ENCODE peak calls at places on chromosomes 1 and 21, in ten cellular contexts. One of them, this sample, is unnamed.

GRCh38 chr1:182889997-182890396 is 50.9 kb downstream of the DHX9 start:
- DNase-seq in vagina: no peak
- DNase-seq in effector memory CD4-positive, alpha-beta T cell: no peak
- DNase-seq in HT-29: no peak
- DNase-seq in stimulated activated CD4-positive, alpha-beta T cell treated with anti-CD3 and anti-CD28 coated beads, Interleukin-2, amount 100 ng/mL, for 24 hours: no peak
- DNase-seq in A549: no peak
- DNase-seq in IMR-90: no peak
- DNase-seq in activated CD4-positive, alpha-beta T cell treated with anti-CD3 and anti-CD28 coated beads for 36 hours: peak
- DNase-seq in left cardiac atrium: no peak
- DNase-seq in anterior cingulate cortex: no peak
- DNase-seq in this sample: peak

GRCh38 chr1:246066553-246066952 is 440.5 kb downstream of the SMYD3 start:
- DNase-seq in activated CD4-positive, alpha-beta T cell treated with anti-CD3 and anti-CD28 coated beads for 36 hours: no peak
- DNase-seq in HT-29: no peak
- DNase-seq in stimulated activated CD4-positive, alpha-beta T cell treated with anti-CD3 and anti-CD28 coated beads, Interleukin-2, amount 100 ng/mL, for 24 hours: no peak
- DNase-seq in A549: no peak
- DNase-seq in left cardiac atrium: no peak
- DNase-seq in anterior cingulate cortex: no peak
- DNase-seq in IMR-90: no peak
- DNase-seq in vagina: no peak
- DNase-seq in effector memory CD4-positive, alpha-beta T cell: no peak
- DNase-seq in this sample: no peak

GRCh38 chr1:221093903-221094865 is 214.9 kb downstream of the HLX start:
- DNase-seq in vagina: no peak
- DNase-seq in HT-29: no peak
- DNase-seq in anterior cingulate cortex: no peak
- DNase-seq in stimulated activated CD4-positive, alpha-beta T cell treated with anti-CD3 and anti-CD28 coated beads, Interleukin-2, amount 100 ng/mL, for 24 hours: no peak
- DNase-seq in A549: no peak
- DNase-seq in effector memory CD4-positive, alpha-beta T cell: no peak
- DNase-seq in left cardiac atrium: no peak
- DNase-seq in IMR-90: no peak
- DNase-seq in activated CD4-positive, alpha-beta T cell treated with anti-CD3 and anti-CD28 coated beads for 36 hours: no peak
- DNase-seq in this sample: no peak

GRCh38 chr21:46050651-46051378 is 47.1 kb upstream of the COL6A2 start:
- DNase-seq in stimulated activated CD4-positive, alpha-beta T cell treated with anti-CD3 and anti-CD28 coated beads, Interleukin-2, amount 100 ng/mL, for 24 hours: no peak
- DNase-seq in HT-29: no peak
- DNase-seq in effector memory CD4-positive, alpha-beta T cell: no peak
- DNase-seq in left cardiac atrium: no peak
- DNase-seq in anterior cingulate cortex: no peak
- DNase-seq in activated CD4-positive, alpha-beta T cell treated with anti-CD3 and anti-CD28 coated beads for 36 hours: no peak
- DNase-seq in A549: no peak
- DNase-seq in vagina: peak
- DNase-seq in IMR-90: no peak
- DNase-seq in this sample: no peak

GRCh38 chr1:207418336-207418735 is 35.8 kb upstream of the CR2 start:
- DNase-seq in anterior cingulate cortex: no peak
- DNase-seq in activated CD4-positive, alpha-beta T cell treated with anti-CD3 and anti-CD28 coated beads for 36 hours: no peak
- DNase-seq in vagina: no peak
- DNase-seq in left cardiac atrium: no peak
- DNase-seq in IMR-90: no peak
- DNase-seq in A549: no peak
- DNase-seq in effector memory CD4-positive, alpha-beta T cell: no peak
- DNase-seq in HT-29: no peak
- DNase-seq in stimulated activated CD4-positive, alpha-beta T cell treated with anti-CD3 and anti-CD28 coated beads, Interleukin-2, amount 100 ng/mL, for 24 hours: no peak
- DNase-seq in this sample: peak

GRCh38 chr21:26850116-26850643 is 5.0 kb upstream of the ADAMTS1 start:
- DNase-seq in activated CD4-positive, alpha-beta T cell treated with anti-CD3 and anti-CD28 coated beads for 36 hours: no peak
- DNase-seq in HT-29: peak
- DNase-seq in IMR-90: peak
- DNase-seq in anterior cingulate cortex: no peak
- DNase-seq in vagina: no peak
- DNase-seq in effector memory CD4-positive, alpha-beta T cell: no peak
- DNase-seq in A549: no peak
- DNase-seq in left cardiac atrium: no peak
- DNase-seq in stimulated activated CD4-positive, alpha-beta T cell treated with anti-CD3 and anti-CD28 coated beads, Interleukin-2, amount 100 ng/mL, for 24 hours: no peak
- DNase-seq in this sample: peak

GRCh38 chr1:175865041-175865766 is 121.8 kb upstream of the TNR start:
- DNase-seq in effector memory CD4-positive, alpha-beta T cell: no peak
- DNase-seq in HT-29: no peak
- DNase-seq in left cardiac atrium: no peak
- DNase-seq in anterior cingulate cortex: peak
- DNase-seq in vagina: no peak
- DNase-seq in A549: no peak
- DNase-seq in stimulated activated CD4-positive, alpha-beta T cell treated with anti-CD3 and anti-CD28 coated beads, Interleukin-2, amount 100 ng/mL, for 24 hours: no peak
- DNase-seq in activated CD4-positive, alpha-beta T cell treated with anti-CD3 and anti-CD28 coated beads for 36 hours: no peak
- DNase-seq in IMR-90: no peak
- DNase-seq in this sample: no peak

GRCh38 chr1:10237157-10237539 is 26.8 kb downstream of the KIF1B start:
- DNase-seq in activated CD4-positive, alpha-beta T cell treated with anti-CD3 and anti-CD28 coated beads for 36 hours: no peak
- DNase-seq in HT-29: no peak
- DNase-seq in vagina: no peak
- DNase-seq in stimulated activated CD4-positive, alpha-beta T cell treated with anti-CD3 and anti-CD28 coated beads, Interleukin-2, amount 100 ng/mL, for 24 hours: no peak
- DNase-seq in anterior cingulate cortex: no peak
- DNase-seq in left cardiac atrium: no peak
- DNase-seq in IMR-90: no peak
- DNase-seq in A549: no peak
- DNase-seq in effector memory CD4-positive, alpha-beta T cell: no peak
- DNase-seq in this sample: no peak

GRCh38 chr1:165637427-165637826 is 6.4 kb downstream of the MGST3 start:
- DNase-seq in activated CD4-positive, alpha-beta T cell treated with anti-CD3 and anti-CD28 coated beads for 36 hours: no peak
- DNase-seq in effector memory CD4-positive, alpha-beta T cell: no peak
- DNase-seq in vagina: peak
- DNase-seq in IMR-90: peak
- DNase-seq in anterior cingulate cortex: no peak
- DNase-seq in A549: no peak
- DNase-seq in HT-29: no peak
- DNase-seq in left cardiac atrium: no peak
- DNase-seq in stimulated activated CD4-positive, alpha-beta T cell treated with anti-CD3 and anti-CD28 coated beads, Interleukin-2, amount 100 ng/mL, for 24 hours: no peak
- DNase-seq in this sample: no peak

GRCh38 chr1:186498695-186499389 is 37.9 kb upstream of the PDC start:
- DNase-seq in stimulated activated CD4-positive, alpha-beta T cell treated with anti-CD3 and anti-CD28 coated beads, Interleukin-2, amount 100 ng/mL, for 24 hours: no peak
- DNase-seq in vagina: no peak
- DNase-seq in A549: no peak
- DNase-seq in IMR-90: peak
- DNase-seq in effector memory CD4-positive, alpha-beta T cell: no peak
- DNase-seq in left cardiac atrium: no peak
- DNase-seq in activated CD4-positive, alpha-beta T cell treated with anti-CD3 and anti-CD28 coated beads for 36 hours: no peak
- DNase-seq in anterior cingulate cortex: no peak
- DNase-seq in HT-29: peak
- DNase-seq in this sample: no peak

GRCh38 chr1:152907686-152908601 is at the start of gene IVL:
- DNase-seq in HT-29: peak
- DNase-seq in IMR-90: no peak
- DNase-seq in activated CD4-positive, alpha-beta T cell treated with anti-CD3 and anti-CD28 coated beads for 36 hours: no peak
- DNase-seq in vagina: no peak
- DNase-seq in stimulated activated CD4-positive, alpha-beta T cell treated with anti-CD3 and anti-CD28 coated beads, Interleukin-2, amount 100 ng/mL, for 24 hours: no peak
- DNase-seq in left cardiac atrium: no peak
- DNase-seq in anterior cingulate cortex: no peak
- DNase-seq in effector memory CD4-positive, alpha-beta T cell: no peak
- DNase-seq in A549: no peak
- DNase-seq in this sample: no peak

GRCh38 chr21:26587621-26588260 is 14.7 kb upstream of the CYYR1 start:
- DNase-seq in stimulated activated CD4-positive, alpha-beta T cell treated with anti-CD3 and anti-CD28 coated beads, Interleukin-2, amount 100 ng/mL, for 24 hours: no peak
- DNase-seq in activated CD4-positive, alpha-beta T cell treated with anti-CD3 and anti-CD28 coated beads for 36 hours: no peak
- DNase-seq in vagina: no peak
- DNase-seq in HT-29: no peak
- DNase-seq in anterior cingulate cortex: no peak
- DNase-seq in effector memory CD4-positive, alpha-beta T cell: no peak
- DNase-seq in A549: peak
- DNase-seq in IMR-90: peak
- DNase-seq in left cardiac atrium: no peak
- DNase-seq in this sample: no peak

GRCh38 chr1:53270107-53270506 is 31.8 kb upstream of the MAGOH start:
- DNase-seq in anterior cingulate cortex: no peak
- DNase-seq in vagina: no peak
- DNase-seq in stimulated activated CD4-positive, alpha-beta T cell treated with anti-CD3 and anti-CD28 coated beads, Interleukin-2, amount 100 ng/mL, for 24 hours: no peak
- DNase-seq in effector memory CD4-positive, alpha-beta T cell: no peak
- DNase-seq in HT-29: no peak
- DNase-seq in activated CD4-positive, alpha-beta T cell treated with anti-CD3 and anti-CD28 coated beads for 36 hours: no peak
- DNase-seq in A549: no peak
- DNase-seq in left cardiac atrium: no peak
- DNase-seq in IMR-90: no peak
- DNase-seq in this sample: no peak

GRCh38 chr1:199948587-199949280 is 78.8 kb upstream of the NR5A2 start:
- DNase-seq in HT-29: no peak
- DNase-seq in anterior cingulate cortex: no peak
- DNase-seq in effector memory CD4-positive, alpha-beta T cell: no peak
- DNase-seq in A549: no peak
- DNase-seq in activated CD4-positive, alpha-beta T cell treated with anti-CD3 and anti-CD28 coated beads for 36 hours: no peak
- DNase-seq in stimulated activated CD4-positive, alpha-beta T cell treated with anti-CD3 and anti-CD28 coated beads, Interleukin-2, amount 100 ng/mL, for 24 hours: no peak
- DNase-seq in IMR-90: peak
- DNase-seq in left cardiac atrium: no peak
- DNase-seq in vagina: no peak
- DNase-seq in this sample: peak

This sample was measured in RPMI8226.